ENCODE peak calls at places on chromosomes 13 and 19, in four cellular contexts. W is fibroblast of lung, C is adrenal gland, K is thyroid gland. E is an unnamed sample.

GRCh38 chr13:73677041-73677589 is 457.1 kb downstream of the KLF12 start:
- DNase-seq in C (no peak), W (peak), K (no peak), E (no peak)

GRCh38 chr13:112748947-112749346 is 59.1 kb downstream of the ATP11A start:
- DNase-seq in W (peak), K (peak), C (peak), E (no peak)

GRCh38 chr13:99356216-99357089 is 49.3 kb upstream of the GPR183 start:
- DNase-seq in C (peak), W (peak), K (no peak), E (peak)

GRCh38 chr13:70816853-70817252 is 708.6 kb upstream of the KLHL1 start:
- DNase-seq in W (peak), C (no peak), K (no peak), E (no peak)

GRCh38 chr13:44903596-44903995 is 85.7 kb downstream of the NUFIP1 start:
- DNase-seq in K (peak), C (peak), W (peak), E (peak)

GRCh38 chr19:7230826-7231225 is 63.4 kb downstream of the INSR start:
- DNase-seq in K (no peak), W (no peak), C (peak), E (no peak)

GRCh38 chr13:70714993-70715392 is 606.7 kb upstream of the KLHL1 start:
- DNase-seq in K (no peak), C (no peak), W (no peak), E (no peak)

GRCh38 chr19:46975918-46976782 is 43.5 kb upstream of the NPAS1 start:
- DNase-seq in K (peak), W (peak), C (peak), E (peak)

GRCh38 chr13:113647351-113648217 is 10.4 kb downstream of the ATP4B start:
- DNase-seq in C (peak), W (peak), K (peak), E (no peak)

GRCh38 chr19:41554902-41555301 is 21.1 kb upstream of the CEACAM21 start:
- DNase-seq in K (no peak), W (no peak), C (no peak), E (no peak)

GRCh38 chr13:24215007-24215633 is 54.6 kb downstream of the SPATA13 start:
- DNase-seq in K (no peak), W (no peak), C (no peak), E (no peak)

GRCh38 chr13:76816394-76816793 is 69.8 kb downstream of the KCTD12 start:
- DNase-seq in C (no peak), W (no peak), K (no peak), E (no peak)

GRCh38 chr19:7211191-7211988 is 82.8 kb downstream of the INSR start:
- DNase-seq in W (peak), K (no peak), C (peak), E (no peak)

GRCh38 chr19:2816641-2817040 is 3.0 kb upstream of the ZNF554 start:
- DNase-seq in C (no peak), K (no peak), W (no peak), E (no peak)

GRCh38 chr13:41007359-41008118 is 11.6 kb downstream of the ELF1 start:
- DNase-seq in W (peak), K (no peak), C (no peak), E (no peak)

GRCh38 chr13:38697197-38697596 is 10.3 kb downstream of the FREM2 start:
- DNase-seq in C (no peak), W (no peak), K (no peak), E (no peak)

GRCh38 chr13:38693641-38694040 is 6.8 kb downstream of the FREM2 start:
- DNase-seq in K (peak), C (no peak), W (no peak), E (no peak)

GRCh38 chr13:38688674-38689073 is 1.8 kb downstream of the FREM2 start:
- DNase-seq in C (no peak), K (peak), W (no peak), E (no peak)

GRCh38 chr13:38690231-38690630 is 3.4 kb downstream of the FREM2 start:
- DNase-seq in K (no peak), C (no peak), W (no peak), E (no peak)

GRCh38 chr13:38693168-38693567 is 6.3 kb downstream of the FREM2 start:
- DNase-seq in K (no peak), C (no peak), W (no peak), E (no peak)
- TF ChIP-seq CTCF in K (no peak), C (no peak), W (no peak), E (no peak)

GRCh38 chr19:29878973-29879654 is 62.9 kb upstream of the URI1 start:
- DNase-seq in W (peak), C (peak), K (peak), E (no peak)

GRCh38 chr19:29880498-29881081 is 61.4 kb upstream of the URI1 start:
- DNase-seq in W (no peak), K (peak), C (no peak), E (no peak)

GRCh38 chr19:29882719-29883105 is 59.3 kb upstream of the URI1 start:
- DNase-seq in C (no peak), K (no peak), W (no peak), E (no peak)

GRCh38 chr19:29879655-29879974 is 62.4 kb upstream of the URI1 start:
- DNase-seq in W (no peak), K (no peak), C (no peak), E (no peak)

DNA sequence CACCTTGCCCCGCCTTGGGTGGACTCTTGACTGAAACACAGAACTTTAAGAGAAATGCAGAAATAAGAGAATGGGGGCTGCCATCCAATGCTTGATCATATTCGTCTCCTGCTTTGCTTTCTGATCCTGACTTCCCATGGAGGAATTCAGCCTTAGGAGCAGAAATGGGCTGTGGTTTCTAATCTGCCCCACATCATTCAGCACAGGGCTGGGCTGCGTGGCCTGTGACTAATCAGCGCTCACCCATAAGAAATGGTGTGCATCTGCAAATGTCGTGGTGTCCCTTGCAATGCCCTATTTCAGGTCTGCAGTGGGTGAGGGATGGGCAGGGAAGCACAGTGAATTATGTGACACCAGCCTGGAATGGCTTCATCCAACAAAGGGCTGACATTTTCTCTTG is 60.7 kb upstream of the URI1 start:
- DNase-seq in C (no peak), K (no peak), W (peak), E (no peak)
- H3K4me3 ChIP-seq in C (no peak), K (no peak), W (no peak), E (no peak)

GRCh38 chr13:27161423-27161822 is 10.2 kb downstream of the USP12 start:
- DNase-seq in C (no peak), K (no peak), W (no peak), E (no peak)
- TF ChIP-seq CTCF in C (no peak), K (no peak), W (no peak), E (no peak)

DNA sequence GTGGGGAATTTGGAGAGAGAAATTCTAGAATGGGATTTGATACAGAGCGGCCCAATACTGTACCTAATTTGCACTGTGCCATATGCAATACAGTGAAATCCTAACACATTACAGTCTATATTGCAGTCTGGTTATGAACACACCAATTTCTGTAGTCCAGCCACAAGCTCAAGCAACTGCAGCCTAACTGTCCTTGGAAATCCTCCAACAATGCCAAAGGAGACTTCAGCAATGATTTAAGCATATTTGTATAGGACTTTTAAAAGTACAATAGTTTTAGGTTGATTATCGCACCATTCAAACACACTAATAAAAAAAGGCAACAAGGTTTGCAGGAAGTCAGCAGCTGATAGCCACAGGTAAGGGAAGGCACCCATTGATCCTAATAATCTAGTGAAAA is 17.2 kb downstream of the DIAPH3 start:
- DNase-seq in W (peak), K (no peak), C (no peak), E (no peak)
- H3K4me3 ChIP-seq in W (no peak), K (no peak), C (no peak), E (no peak)